ENCODE peak calls at places on chromosomes 6 and 20, in eight cellular contexts. L, I, M, H, B, Y, O and C are unnamed samples.

GRCh38 chr6:43616728-43617472 is 12.2 kb downstream of the GTPBP2 start:
- DNase-seq in L (no peak), I (no peak), M (no peak), H (no peak), B (no peak), Y (no peak), O (no peak), C (no peak)

GRCh38 chr6:79518850-79519249 is 18.4 kb downstream of the LCA5 start:
- DNase-seq in L (no peak), I (no peak), M (no peak), H (no peak), B (no peak), Y (no peak), O (no peak), C (no peak)

GRCh38 chr20:7841967-7842301 is 98.3 kb downstream of the HAO1 start:
- DNase-seq in L (no peak), I (no peak), M (peak), H (peak), B (peak), Y (no peak), O (peak), C (no peak)

GRCh38 chr20:50221501-50222323 is 31.1 kb downstream of the CEBPB start:
- DNase-seq in L (no peak), I (no peak), M (peak), H (no peak), B (peak), Y (no peak), O (peak), C (no peak)

GRCh38 chr20:33884633-33885032 is 73.5 kb downstream of the CHMP4B start:
- DNase-seq in L (no peak), I (no peak), M (no peak), H (no peak), B (no peak), Y (no peak), O (no peak), C (no peak)

GRCh38 chr6:34237316-34237721 is 646 bp downstream of the HMGA1 start:
- DNase-seq in L (no peak), I (peak), M (peak), H (no peak), B (peak), Y (peak), O (no peak), C (peak)

GRCh38 chr6:150069707-150070106 is 786 bp upstream of the ULBP3 start:
- DNase-seq in L (no peak), I (peak), M (no peak), H (no peak), B (no peak), Y (no peak), O (no peak), C (no peak)

GRCh38 chr6:56087421-56087820 is 160.0 kb downstream of the COL21A1 start:
- DNase-seq in L (no peak), I (peak), M (no peak), H (no peak), B (no peak), Y (no peak), O (no peak), C (no peak)

GRCh38 chr6:16392010-16392409 is 153.6 kb downstream of the GMPR start:
- DNase-seq in L (no peak), I (no peak), M (no peak), H (no peak), B (no peak), Y (no peak), O (no peak), C (no peak)

GRCh38 chr6:135170238-135170637 is 10.9 kb upstream of the MYB start:
- DNase-seq in L (no peak), I (no peak), M (no peak), H (peak), B (no peak), Y (no peak), O (no peak), C (no peak)

GRCh38 chr6:151060742-151061100 is 179.0 kb upstream of the AKAP12 start:
- DNase-seq in L (no peak), I (no peak), M (no peak), H (no peak), B (no peak), Y (no peak), O (no peak), C (no peak)

GRCh38 chr20:25399038-25399430 is 8.4 kb upstream of the ABHD12 start:
- DNase-seq in L (peak), I (peak), M (peak), H (peak), B (peak), Y (no peak), O (peak), C (peak)

GRCh38 chr20:47356220-47356525 is 326 bp downstream of the ZMYND8 start:
- DNase-seq in L (no peak), I (no peak), M (no peak), H (no peak), B (no peak), Y (no peak), O (no peak), C (no peak)

GRCh38 chr6:21615504-21615903 is 22.0 kb downstream of the SOX4 start:
- DNase-seq in L (no peak), I (no peak), M (no peak), H (no peak), B (peak), Y (no peak), O (peak), C (no peak)

GRCh38 chr20:44959082-44959895 is 908 bp downstream of the TOMM34 start:
- DNase-seq in L (no peak), I (peak), M (no peak), H (peak), B (peak), Y (peak), O (peak), C (peak)

GRCh38 chr6:43833223-43833995 is 63.4 kb downstream of the VEGFA start:
- DNase-seq in L (no peak), I (no peak), M (no peak), H (no peak), B (no peak), Y (no peak), O (no peak), C (no peak)

GRCh38 chr20:12255571-12255970 is 337.9 kb downstream of the BTBD3 start:
- DNase-seq in L (no peak), I (peak), M (no peak), H (no peak), B (no peak), Y (no peak), O (peak), C (no peak)

GRCh38 chr20:46312075-46312944 is 4.0 kb upstream of the CDH22 start:
- DNase-seq in L (no peak), I (no peak), M (no peak), H (no peak), B (no peak), Y (peak), O (no peak), C (no peak)

GRCh38 chr6:48678390-48678789 is 567.4 kb upstream of the PTCHD4 start:
- DNase-seq in L (no peak), I (no peak), M (no peak), H (no peak), B (no peak), Y (no peak), O (no peak), C (no peak)

GRCh38 chr6:25360611-25361010 is 81.4 kb downstream of the CARMIL1 start:
- DNase-seq in L (no peak), I (no peak), M (no peak), H (no peak), B (peak), Y (no peak), O (peak), C (no peak)

GRCh38 chr20:61722146-61722678 is 343.5 kb downstream of the TAF4 start:
- DNase-seq in L (no peak), I (no peak), M (no peak), H (no peak), B (no peak), Y (no peak), O (peak), C (no peak)

GRCh38 chr6:166776571-166776970 is 149.5 kb upstream of the RPS6KA2 start:
- DNase-seq in L (no peak), I (no peak), M (no peak), H (no peak), B (no peak), Y (no peak), O (no peak), C (no peak)

GRCh38 chr20:8523684-8524083 is 391.6 kb downstream of the PLCB1 start:
- DNase-seq in L (no peak), I (no peak), M (no peak), H (peak), B (no peak), Y (no peak), O (no peak), C (no peak)

GRCh38 chr6:447381-448165 is 56.0 kb downstream of the IRF4 start:
- DNase-seq in L (no peak), I (no peak), M (no peak), H (no peak), B (no peak), Y (peak), O (no peak), C (no peak)

GRCh38 chr6:137248702-137249101 is 29.5 kb upstream of the IFNGR1 start:
- DNase-seq in L (no peak), I (no peak), M (no peak), H (no peak), B (no peak), Y (no peak), O (no peak), C (no peak)

GRCh38 chr6:2168480-2168879 is 76.9 kb downstream of the GMDS start:
- DNase-seq in L (no peak), I (no peak), M (no peak), H (no peak), B (peak), Y (no peak), O (no peak), C (no peak)

GRCh38 chr6:106027316-106027715 is 58.8 kb upstream of the PRDM1 start:
- DNase-seq in L (no peak), I (no peak), M (no peak), H (no peak), B (no peak), Y (no peak), O (no peak), C (no peak)

GRCh38 chr6:44051516-44051915 is 75.7 kb downstream of the MRPL14 start:
- DNase-seq in L (no peak), I (no peak), M (no peak), H (no peak), B (peak), Y (no peak), O (peak), C (no peak)

GRCh38 chr20:33791959-33792597 is 19.1 kb upstream of the CHMP4B start:
- DNase-seq in L (no peak), I (peak), M (no peak), H (peak), B (peak), Y (peak), O (peak), C (peak)

GRCh38 chr20:64149809-64150560 is 14.3 kb upstream of the MYT1 start:
- DNase-seq in L (no peak), I (no peak), M (no peak), H (no peak), B (no peak), Y (no peak), O (no peak), C (no peak)

GRCh38 chr20:3744806-3745685 is 12.6 kb downstream of the HSPA12B start:
- DNase-seq in L (no peak), I (peak), M (no peak), H (peak), B (no peak), Y (peak), O (peak), C (peak)

GRCh38 chr6:121732641-121733040 is 297.2 kb downstream of the GJA1 start:
- DNase-seq in L (no peak), I (no peak), M (no peak), H (no peak), B (no peak), Y (no peak), O (peak), C (no peak)

GRCh38 chr6:36319436-36319762 is 17.3 kb downstream of the BNIP5 start:
- DNase-seq in L (no peak), I (peak), M (no peak), H (no peak), B (no peak), Y (no peak), O (no peak), C (no peak)

GRCh38 chr20:10674684-10675455 is 1.1 kb upstream of the JAG1 start:
- DNase-seq in L (peak), I (peak), M (peak), H (peak), B (peak), Y (peak), O (peak), C (no peak)

GRCh38 chr6:128156315-128157111 is 255.7 kb upstream of the THEMIS start:
- DNase-seq in L (no peak), I (no peak), M (no peak), H (no peak), B (no peak), Y (no peak), O (no peak), C (no peak)

GRCh38 chr6:157861814-157862213 is 38.8 kb downstream of the SNX9 start:
- DNase-seq in L (no peak), I (no peak), M (no peak), H (peak), B (peak), Y (no peak), O (peak), C (no peak)